ENCODE peak calls at places on chromosomes 13 and 19, in nine cellular contexts. One of them, this sample, is unnamed.

GRCh38 chr13:106525865-106526264 is 9.6 kb downstream of the EFNB2 start:
- DNase-seq in CD4-positive, CD25-positive, alpha-beta regulatory T cell: no peak
- DNase-seq in amniotic stem cell: no peak
- DNase-seq in activated B cell treated with CpG ODN at 0.5 μM for 24 hours: no peak
- DNase-seq in AG09319: no peak
- DNase-seq in LNCaP clone FGC: no peak
- DNase-seq in lung microvascular endothelial cell: no peak
- DNase-seq in Kasumi-1: no peak
- DNase-seq in GM04504: no peak
- DNase-seq in this sample: no peak

GRCh38 chr13:99614465-99614885 is 113.2 kb downstream of the TM9SF2 start:
- DNase-seq in CD4-positive, CD25-positive, alpha-beta regulatory T cell: peak
- DNase-seq in amniotic stem cell: no peak
- DNase-seq in activated B cell treated with CpG ODN at 0.5 μM for 24 hours: no peak
- DNase-seq in AG09319: no peak
- DNase-seq in LNCaP clone FGC: no peak
- DNase-seq in lung microvascular endothelial cell: peak
- DNase-seq in Kasumi-1: peak
- DNase-seq in GM04504: no peak
- DNase-seq in this sample: peak

GRCh38 chr19:46442808-46443450 is 14.2 kb upstream of the PNMA8C start:
- DNase-seq in CD4-positive, CD25-positive, alpha-beta regulatory T cell: no peak
- DNase-seq in amniotic stem cell: no peak
- DNase-seq in activated B cell treated with CpG ODN at 0.5 μM for 24 hours: no peak
- DNase-seq in AG09319: peak
- DNase-seq in LNCaP clone FGC: peak
- DNase-seq in lung microvascular endothelial cell: peak
- DNase-seq in Kasumi-1: no peak
- DNase-seq in GM04504: peak
- DNase-seq in this sample: peak

GRCh38 chr19:35549174-35549788 is 3.9 kb downstream of the TMEM147 start:
- DNase-seq in CD4-positive, CD25-positive, alpha-beta regulatory T cell: peak
- DNase-seq in amniotic stem cell: peak
- DNase-seq in activated B cell treated with CpG ODN at 0.5 μM for 24 hours: peak
- DNase-seq in AG09319: peak
- DNase-seq in LNCaP clone FGC: no peak
- DNase-seq in lung microvascular endothelial cell: peak
- DNase-seq in Kasumi-1: peak
- DNase-seq in GM04504: peak
- DNase-seq in this sample: peak

GRCh38 chr19:16435238-16435911 is 36.4 kb downstream of the EPS15L1 start:
- DNase-seq in CD4-positive, CD25-positive, alpha-beta regulatory T cell: no peak
- DNase-seq in amniotic stem cell: no peak
- DNase-seq in activated B cell treated with CpG ODN at 0.5 μM for 24 hours: no peak
- DNase-seq in AG09319: peak
- DNase-seq in LNCaP clone FGC: no peak
- DNase-seq in lung microvascular endothelial cell: peak
- DNase-seq in Kasumi-1: no peak
- DNase-seq in GM04504: peak
- DNase-seq in this sample: peak

GRCh38 chr19:11541238-11541637 is 2.6 kb downstream of the CNN1 start:
- DNase-seq in CD4-positive, CD25-positive, alpha-beta regulatory T cell: no peak
- DNase-seq in amniotic stem cell: no peak
- DNase-seq in activated B cell treated with CpG ODN at 0.5 μM for 24 hours: no peak
- DNase-seq in AG09319: no peak
- DNase-seq in LNCaP clone FGC: no peak
- DNase-seq in lung microvascular endothelial cell: no peak
- DNase-seq in Kasumi-1: no peak
- DNase-seq in GM04504: no peak
- DNase-seq in this sample: no peak

GRCh38 chr19:32471095-32471494 is 65.5 kb downstream of the DPY19L3 start:
- DNase-seq in CD4-positive, CD25-positive, alpha-beta regulatory T cell: no peak
- DNase-seq in amniotic stem cell: no peak
- DNase-seq in activated B cell treated with CpG ODN at 0.5 μM for 24 hours: no peak
- DNase-seq in AG09319: no peak
- DNase-seq in LNCaP clone FGC: no peak
- DNase-seq in lung microvascular endothelial cell: no peak
- DNase-seq in Kasumi-1: no peak
- DNase-seq in GM04504: no peak
- DNase-seq in this sample: peak

GRCh38 chr13:87622921-87623320 is 48.2 kb upstream of the SLITRK5 start:
- DNase-seq in CD4-positive, CD25-positive, alpha-beta regulatory T cell: no peak
- DNase-seq in amniotic stem cell: no peak
- DNase-seq in activated B cell treated with CpG ODN at 0.5 μM for 24 hours: no peak
- DNase-seq in AG09319: no peak
- DNase-seq in LNCaP clone FGC: no peak
- DNase-seq in lung microvascular endothelial cell: no peak
- DNase-seq in Kasumi-1: no peak
- DNase-seq in GM04504: no peak
- DNase-seq in this sample: no peak

GRCh38 chr19:56837492-56837891 is 3.0 kb downstream of the PEG3 start:
- DNase-seq in CD4-positive, CD25-positive, alpha-beta regulatory T cell: no peak
- DNase-seq in amniotic stem cell: no peak
- DNase-seq in activated B cell treated with CpG ODN at 0.5 μM for 24 hours: no peak
- DNase-seq in AG09319: no peak
- DNase-seq in LNCaP clone FGC: peak
- DNase-seq in lung microvascular endothelial cell: no peak
- DNase-seq in Kasumi-1: no peak
- DNase-seq in GM04504: no peak
- DNase-seq in this sample: peak

GRCh38 chr13:110396476-110396875 is 89.4 kb downstream of the COL4A2 start:
- DNase-seq in CD4-positive, CD25-positive, alpha-beta regulatory T cell: no peak
- DNase-seq in amniotic stem cell: no peak
- DNase-seq in activated B cell treated with CpG ODN at 0.5 μM for 24 hours: no peak
- DNase-seq in AG09319: no peak
- DNase-seq in LNCaP clone FGC: no peak
- DNase-seq in lung microvascular endothelial cell: no peak
- DNase-seq in Kasumi-1: no peak
- DNase-seq in GM04504: no peak
- DNase-seq in this sample: no peak

GRCh38 chr13:90592943-90593342 is 754.5 kb upstream of the MIR17HG start:
- DNase-seq in CD4-positive, CD25-positive, alpha-beta regulatory T cell: no peak
- DNase-seq in amniotic stem cell: no peak
- DNase-seq in activated B cell treated with CpG ODN at 0.5 μM for 24 hours: no peak
- DNase-seq in AG09319: no peak
- DNase-seq in LNCaP clone FGC: no peak
- DNase-seq in lung microvascular endothelial cell: no peak
- DNase-seq in Kasumi-1: no peak
- DNase-seq in GM04504: no peak
- DNase-seq in this sample: no peak

GRCh38 chr13:110379358-110379757 is 72.3 kb downstream of the COL4A2 start:
- DNase-seq in CD4-positive, CD25-positive, alpha-beta regulatory T cell: no peak
- DNase-seq in amniotic stem cell: no peak
- DNase-seq in activated B cell treated with CpG ODN at 0.5 μM for 24 hours: no peak
- DNase-seq in AG09319: no peak
- DNase-seq in LNCaP clone FGC: no peak
- DNase-seq in lung microvascular endothelial cell: no peak
- DNase-seq in Kasumi-1: no peak
- DNase-seq in GM04504: no peak
- DNase-seq in this sample: no peak

GRCh38 chr13:28532226-28533048 is 37.5 kb upstream of the FLT1 start:
- DNase-seq in CD4-positive, CD25-positive, alpha-beta regulatory T cell: no peak
- DNase-seq in amniotic stem cell: no peak
- DNase-seq in activated B cell treated with CpG ODN at 0.5 μM for 24 hours: peak
- DNase-seq in AG09319: no peak
- DNase-seq in LNCaP clone FGC: no peak
- DNase-seq in lung microvascular endothelial cell: peak
- DNase-seq in Kasumi-1: no peak
- DNase-seq in GM04504: no peak
- DNase-seq in this sample: peak

GRCh38 chr19:19748249-19748938 is 15.5 kb upstream of the ZNF14 start:
- DNase-seq in CD4-positive, CD25-positive, alpha-beta regulatory T cell: no peak
- DNase-seq in amniotic stem cell: no peak
- DNase-seq in activated B cell treated with CpG ODN at 0.5 μM for 24 hours: no peak
- DNase-seq in AG09319: no peak
- DNase-seq in LNCaP clone FGC: no peak
- DNase-seq in lung microvascular endothelial cell: no peak
- DNase-seq in Kasumi-1: no peak
- DNase-seq in GM04504: no peak
- DNase-seq in this sample: no peak

GRCh38 chr19:1606138-1606651 is 933 bp upstream of the UQCR11 start:
- DNase-seq in CD4-positive, CD25-positive, alpha-beta regulatory T cell: no peak
- DNase-seq in amniotic stem cell: no peak
- DNase-seq in activated B cell treated with CpG ODN at 0.5 μM for 24 hours: no peak
- DNase-seq in AG09319: no peak
- DNase-seq in LNCaP clone FGC: no peak
- DNase-seq in lung microvascular endothelial cell: no peak
- DNase-seq in Kasumi-1: no peak
- DNase-seq in GM04504: no peak
- DNase-seq in this sample: no peak

GRCh38 chr13:19864018-19864338 is 529 bp upstream of the ZMYM5 start:
- DNase-seq in CD4-positive, CD25-positive, alpha-beta regulatory T cell: peak
- DNase-seq in amniotic stem cell: no peak
- DNase-seq in activated B cell treated with CpG ODN at 0.5 μM for 24 hours: no peak
- DNase-seq in AG09319: peak
- DNase-seq in LNCaP clone FGC: no peak
- DNase-seq in lung microvascular endothelial cell: peak
- DNase-seq in Kasumi-1: peak
- DNase-seq in GM04504: no peak
- DNase-seq in this sample: peak

GRCh38 chr19:35451278-35452096 is 3.4 kb downstream of the FFAR2 start:
- DNase-seq in CD4-positive, CD25-positive, alpha-beta regulatory T cell: no peak
- DNase-seq in amniotic stem cell: no peak
- DNase-seq in activated B cell treated with CpG ODN at 0.5 μM for 24 hours: no peak
- DNase-seq in AG09319: no peak
- DNase-seq in LNCaP clone FGC: no peak
- DNase-seq in lung microvascular endothelial cell: no peak
- DNase-seq in Kasumi-1: no peak
- DNase-seq in GM04504: no peak
- DNase-seq in this sample: no peak

GRCh38 chr19:21328885-21329605 is at the start of gene ZNF708:
- DNase-seq in CD4-positive, CD25-positive, alpha-beta regulatory T cell: peak
- DNase-seq in amniotic stem cell: peak
- DNase-seq in activated B cell treated with CpG ODN at 0.5 μM for 24 hours: peak
- DNase-seq in AG09319: peak
- DNase-seq in LNCaP clone FGC: peak
- DNase-seq in lung microvascular endothelial cell: peak
- DNase-seq in Kasumi-1: peak
- DNase-seq in GM04504: peak
- DNase-seq in this sample: peak

GRCh38 chr13:73551736-73552135 is 492.9 kb downstream of the KLF5 start:
- DNase-seq in CD4-positive, CD25-positive, alpha-beta regulatory T cell: no peak
- DNase-seq in amniotic stem cell: no peak
- DNase-seq in activated B cell treated with CpG ODN at 0.5 μM for 24 hours: no peak
- DNase-seq in AG09319: no peak
- DNase-seq in LNCaP clone FGC: no peak
- DNase-seq in lung microvascular endothelial cell: no peak
- DNase-seq in Kasumi-1: no peak
- DNase-seq in GM04504: no peak
- DNase-seq in this sample: no peak

This sample was measured in choroid plexus epithelial cell.